ENCODE peak calls at places on chromosomes 16 and 17, in eight cellular contexts. T is coronary artery, W is lower lobe of right lung, P is MCF 10A, X is glutamatergic neuron, N is mucosa of descending colon, M is PC-3, A is fibroblast of lung. H is an unnamed sample.

GRCh38 chr16:69123894-69124293 is 8.5 kb downstream of the CHTF8 start:
- DNase-seq in A (peak; percentile 83), T (no peak), M (peak; percentile 73), X (peak; percentile 50), P (peak; percentile 81), W (no peak), N (no peak), H (peak; percentile 75)

GRCh38 chr17:79814966-79815835 is 18.3 kb upstream of the CBX8 start:
- DNase-seq in W (peak; percentile 83), M (peak; percentile 70), N (peak; percentile 72), A (no peak), X (peak; percentile 44), P (peak; percentile 19), T (no peak), H (no peak)

GRCh38 chr16:49700222-49700927 is 155.5 kb downstream of the ZNF423 start:
- DNase-seq in X (peak; percentile 70), W (no peak), M (no peak), N (no peak), P (no peak), T (peak; percentile 79), A (peak; percentile 39), H (no peak)

GRCh38 chr16:50473375-50473945 is 74.7 kb upstream of the NKD1 start:
- DNase-seq in P (peak; percentile 39), M (peak; percentile 23), W (no peak), N (no peak), X (no peak), T (no peak), A (no peak), H (no peak)

GRCh38 chr16:80004113-80004512 is 403.6 kb upstream of the MAF start:
- DNase-seq in P (no peak), T (no peak), A (no peak), X (no peak), W (no peak), M (no peak), N (no peak), H (no peak)

GRCh38 chr17:81713556-81714411 is 1.7 kb downstream of the SLC25A10 start:
- DNase-seq in M (peak; percentile 48), X (peak; percentile 78), W (no peak), N (peak; percentile 83), T (no peak), A (no peak), P (no peak), H (no peak)

GRCh38 chr16:14486520-14487303 is 143.3 kb downstream of the PARN start:
- DNase-seq in A (peak; percentile 96), T (peak; percentile 84), P (peak; percentile 96), N (no peak), X (no peak), M (peak; percentile 92), W (peak; percentile 52), H (no peak)

GRCh38 chr17:8665681-8666080 is 35.2 kb upstream of the MYH10 start:
- DNase-seq in X (no peak), M (no peak), P (no peak), A (no peak), W (no peak), N (no peak), T (no peak), H (no peak)

GRCh38 chr17:80755650-80756405 is 211.2 kb downstream of the RPTOR start:
- DNase-seq in N (no peak), A (no peak), W (no peak), T (no peak), P (no peak), X (no peak), M (no peak), H (no peak)

GRCh38 chr17:10071141-10071540 is 127.3 kb downstream of the GAS7 start:
- DNase-seq in P (no peak), W (no peak), A (no peak), T (no peak), N (no peak), M (no peak), X (no peak), H (no peak)

GRCh38 chr16:29760567-29761279 is 14.9 kb upstream of the C16orf54 start:
- DNase-seq in W (no peak), M (no peak), X (no peak), P (no peak), T (no peak), A (no peak), N (no peak), H (no peak)

GRCh38 chr16:466651-467050 is 41.2 kb downstream of the RAB11FIP3 start:
- DNase-seq in M (no peak), W (no peak), T (no peak), P (no peak), N (no peak), X (peak; percentile 44), A (no peak), H (no peak)

GRCh38 chr17:35879748-35880654 is at the start of gene CCL5:
- DNase-seq in M (peak; percentile 7), P (no peak), W (no peak), N (peak; percentile 59), T (no peak), A (no peak), X (no peak), H (peak; percentile 88)

GRCh38 chr16:16124974-16125373 is 98.3 kb downstream of the ABCC6 start:
- DNase-seq in M (no peak), W (no peak), P (no peak), A (no peak), N (no peak), X (no peak), T (no peak), H (no peak)

GRCh38 chr17:80850817-80851216 is 140.8 kb upstream of the CHMP6 start:
- DNase-seq in T (no peak), N (no peak), M (no peak), W (no peak), A (peak; percentile 44), X (no peak), P (peak; percentile 61), H (no peak)

GRCh38 chr16:87956771-87957279 is 5.6 kb downstream of the BANP start:
- DNase-seq in W (no peak), X (peak; percentile 55), M (no peak), T (no peak), A (peak; percentile 87), N (no peak), P (peak; percentile 10), H (peak; percentile 63)

GRCh38 chr16:4372578-4373355 is 1.1 kb downstream of the VASN start:
- DNase-seq in A (no peak), X (no peak), M (peak; percentile 67), T (no peak), P (peak; percentile 66), N (no peak), W (no peak), H (no peak)

GRCh38 chr16:1097156-1097555 is 1.1 kb upstream of the C1QTNF8 start:
- DNase-seq in X (no peak), A (no peak), T (no peak), W (no peak), P (no peak), N (no peak), M (no peak), H (no peak)

GRCh38 chr16:54974391-54974790 is 43.7 kb downstream of the IRX5 start:
- DNase-seq in W (no peak), T (no peak), P (no peak), M (no peak), A (no peak), X (no peak), N (no peak), H (no peak)

DNA sequence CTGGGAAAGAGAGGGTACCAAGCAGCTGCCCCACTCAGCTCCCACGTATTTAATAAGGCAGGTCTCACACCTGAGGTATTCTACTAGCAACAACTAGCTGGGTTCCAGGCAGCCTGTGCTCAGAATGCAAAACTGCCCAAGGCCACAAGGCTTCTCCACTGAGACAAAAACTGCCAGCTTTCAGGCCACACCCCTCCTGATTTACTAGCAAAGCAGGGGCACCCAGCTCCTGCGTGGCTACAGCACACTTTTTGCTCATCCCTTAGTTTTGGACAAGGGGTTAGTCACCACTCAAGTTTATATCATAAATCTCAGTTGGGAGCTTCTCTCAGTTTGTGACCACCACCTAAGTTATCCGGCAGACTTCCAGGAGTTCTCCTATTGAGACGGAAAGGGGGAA is 494.6 kb downstream of the CDH11 start:
- DNase-seq in M (no peak), N (no peak), A (no peak), X (no peak), W (no peak), P (peak; percentile 57), T (no peak), H (no peak)
- TF ChIP-seq CTCF in M (no peak), N (no peak), A (peak; percentile 4), X (no peak), W (no peak), P (no peak), T (no peak), H (no peak)

GRCh38 chr16:84617068-84617630 is 729 bp downstream of the COTL1 start:
- DNase-seq in A (no peak), P (peak; percentile 34), T (no peak), W (peak; percentile 64), X (no peak), N (peak; percentile 80), M (no peak), H (peak; percentile 53)
- TF ChIP-seq CTCF in A (no peak), P (no peak), T (no peak), W (no peak), X (no peak), N (no peak), M (no peak), H (no peak)

DNA sequence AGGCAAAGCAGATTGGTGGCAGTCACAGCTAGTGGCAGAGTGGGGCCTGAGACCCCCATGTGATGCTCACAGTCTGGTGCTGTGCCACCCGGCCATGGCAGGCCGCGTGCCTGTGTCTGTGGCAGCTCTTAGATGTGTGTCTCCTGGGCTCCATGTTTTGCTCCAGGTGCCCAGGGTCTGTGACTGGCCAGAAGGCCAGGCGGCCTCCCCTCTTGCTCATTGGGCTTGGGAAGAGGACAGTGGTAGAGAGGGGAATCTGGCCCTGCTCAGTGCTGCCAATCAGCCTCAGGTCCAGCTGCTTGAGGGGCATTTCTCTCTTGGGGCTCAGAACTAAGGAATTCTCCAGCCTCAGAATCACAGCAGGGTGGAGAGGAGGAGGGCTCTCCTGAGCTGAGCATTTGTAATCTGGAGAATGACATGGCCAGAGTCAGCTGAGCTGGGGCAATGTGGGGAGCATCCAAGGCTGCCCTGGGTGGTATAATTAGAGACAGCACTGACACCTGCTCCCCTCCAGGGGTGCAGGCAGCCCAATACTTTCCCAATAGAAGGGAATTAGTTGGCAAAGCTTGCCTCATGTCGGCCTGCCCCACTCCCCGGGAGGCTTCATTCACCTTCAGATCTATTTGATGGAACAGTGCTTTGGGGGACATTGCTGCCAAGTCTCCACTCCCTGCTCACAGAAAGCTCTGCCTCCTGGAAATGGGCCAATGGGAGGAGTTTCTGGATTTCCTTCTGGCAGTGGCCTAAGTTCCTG is 2.7 kb upstream of the LASP1NB start:
- DNase-seq in M (peak; percentile 30), N (no peak), W (no peak), T (no peak), P (peak; percentile 69), X (no peak), A (peak; percentile 80), H (no peak)
- TF ChIP-seq CTCF in M (no peak), N (no peak), W (peak; percentile 10), T (no peak), P (no peak), X (no peak), A (no peak), H (no peak)

GRCh38 chr17:37317867-37318266 is 57.9 kb upstream of the C17orf78 start:
- DNase-seq in M (no peak), W (no peak), A (no peak), P (no peak), N (no peak), X (no peak), T (no peak), H (no peak)
- TF ChIP-seq CTCF in M (no peak), W (no peak), A (no peak), P (no peak), N (no peak), X (no peak), T (no peak), H (no peak)